ENCODE peak calls at places on chromosomes 3 and 15, in five cellular contexts. F is body of pancreas, C is adrenal gland, T is skeletal muscle cell, R is NCI-H1436. L is an unnamed sample.

GRCh38 chr3:152430223-152431002 is 161.7 kb downstream of the MBNL1 start:
- DNase-seq in F (no peak), C (no peak), T (no peak), R (no peak), L (no peak)

GRCh38 chr3:197371521-197372075 is 73.2 kb upstream of the DLG1 start:
- DNase-seq in F (no peak), C (no peak), T (no peak), R (peak), L (peak)

GRCh38 chr15:65633752-65634151 is 12.0 kb downstream of the SLC24A1 start:
- DNase-seq in F (no peak), C (no peak), T (no peak), R (no peak), L (no peak)

GRCh38 chr3:56801151-56801596 is 575 bp downstream of the ARHGEF3 start:
- DNase-seq in F (peak), C (peak), T (no peak), R (no peak), L (no peak)

GRCh38 chr3:29764603-29765254 is 483.9 kb downstream of the RBMS3 start:
- DNase-seq in F (peak), C (peak), T (peak), R (peak), L (no peak)

GRCh38 chr3:9669720-9670432 is 20.6 kb downstream of the MTMR14 start:
- DNase-seq in F (peak), C (peak), T (no peak), R (no peak), L (no peak)

GRCh38 chr3:66803706-66804496 is 194.2 kb upstream of the KBTBD8 start:
- DNase-seq in F (no peak), C (no peak), T (no peak), R (no peak), L (no peak)

GRCh38 chr3:159102001-159102400 is 300.1 kb downstream of the MFSD1 start:
- DNase-seq in F (no peak), C (no peak), T (no peak), R (no peak), L (no peak)

GRCh38 chr15:34122771-34123183 is 20.9 kb downstream of the PGBD4 start:
- DNase-seq in F (no peak), C (no peak), T (peak), R (no peak), L (no peak)

GRCh38 chr3:57278237-57278636 is 14.2 kb downstream of the ASB14 start:
- DNase-seq in F (no peak), C (no peak), T (no peak), R (no peak), L (no peak)

GRCh38 chr15:95557226-95558046 is 773.1 kb upstream of the NR2F2 start:
- DNase-seq in F (no peak), C (peak), T (peak), R (no peak), L (no peak)

L was measured in NCI-H774.